ENCODE peak calls at places on chromosomes 11 and 22, in nine cellular contexts. X, Q, N, O, K, I, B, F and M are unnamed samples.

GRCh38 chr11:113690619-113691569 is 15.2 kb downstream of the TMPRSS5 start:
- DNase-seq in X (peak; percentile 76), Q (no peak), N (peak; percentile 76), O (no peak), K (peak; percentile 78), I (peak; percentile 88), B (peak; percentile 53), F (peak; percentile 68), M (peak; percentile 51)

GRCh38 chr22:44972363-44973083 is 37.3 kb downstream of the PHF21B start:
- DNase-seq in X (no peak), Q (no peak), N (no peak), O (no peak), K (no peak), I (no peak), B (no peak), F (no peak), M (no peak)

GRCh38 chr22:19179472-19180048 is 1.0 kb upstream of the SLC25A1 start:
- DNase-seq in X (peak; percentile 57), Q (no peak), N (peak; percentile 88), O (no peak), K (peak; percentile 92), I (peak; percentile 90), B (peak; percentile 82), F (peak; percentile 83), M (peak; percentile 71)

GRCh38 chr11:67303132-67303988 is at the start of gene SSH3:
- DNase-seq in X (peak; percentile 42), Q (no peak), N (peak; percentile 84), O (peak; percentile 92), K (peak; percentile 91), I (peak; percentile 94), B (peak; percentile 82), F (peak; percentile 92), M (peak; percentile 49)

GRCh38 chr11:100586346-100587101 is 100.6 kb upstream of the ARHGAP42 start:
- DNase-seq in X (no peak), Q (no peak), N (no peak), O (no peak), K (no peak), I (no peak), B (no peak), F (no peak), M (no peak)

GRCh38 chr11:2816517-2816916 is 69.1 kb downstream of the CDKN1C start:
- DNase-seq in X (no peak), Q (no peak), N (no peak), O (no peak), K (no peak), I (no peak), B (no peak), F (peak; percentile 16), M (no peak)

GRCh38 chr11:10087186-10087585 is 206.8 kb downstream of the SBF2 start:
- DNase-seq in X (no peak), Q (no peak), N (no peak), O (no peak), K (no peak), I (no peak), B (no peak), F (no peak), M (no peak)

GRCh38 chr22:46070215-46070721 is 80.1 kb upstream of the PPARA start:
- DNase-seq in X (no peak), Q (no peak), N (peak; percentile 58), O (peak; percentile 94), K (peak; percentile 53), I (peak; percentile 96), B (peak; percentile 82), F (peak; percentile 84), M (no peak)

GRCh38 chr22:19890502-19891349 is 36.1 kb upstream of the GNB1L start:
- DNase-seq in X (no peak), Q (no peak), N (no peak), O (no peak), K (no peak), I (peak; percentile 67), B (no peak), F (no peak), M (no peak)

GRCh38 chr22:37079668-37080171 is 28.2 kb downstream of the KCTD17 start:
- DNase-seq in X (no peak), Q (no peak), N (no peak), O (no peak), K (no peak), I (no peak), B (no peak), F (peak; percentile 58), M (no peak)

GRCh38 chr11:124928942-124929663 is 6.7 kb downstream of the HEPACAM start:
- DNase-seq in X (no peak), Q (no peak), N (no peak), O (no peak), K (no peak), I (no peak), B (no peak), F (no peak), M (no peak)

DNA sequence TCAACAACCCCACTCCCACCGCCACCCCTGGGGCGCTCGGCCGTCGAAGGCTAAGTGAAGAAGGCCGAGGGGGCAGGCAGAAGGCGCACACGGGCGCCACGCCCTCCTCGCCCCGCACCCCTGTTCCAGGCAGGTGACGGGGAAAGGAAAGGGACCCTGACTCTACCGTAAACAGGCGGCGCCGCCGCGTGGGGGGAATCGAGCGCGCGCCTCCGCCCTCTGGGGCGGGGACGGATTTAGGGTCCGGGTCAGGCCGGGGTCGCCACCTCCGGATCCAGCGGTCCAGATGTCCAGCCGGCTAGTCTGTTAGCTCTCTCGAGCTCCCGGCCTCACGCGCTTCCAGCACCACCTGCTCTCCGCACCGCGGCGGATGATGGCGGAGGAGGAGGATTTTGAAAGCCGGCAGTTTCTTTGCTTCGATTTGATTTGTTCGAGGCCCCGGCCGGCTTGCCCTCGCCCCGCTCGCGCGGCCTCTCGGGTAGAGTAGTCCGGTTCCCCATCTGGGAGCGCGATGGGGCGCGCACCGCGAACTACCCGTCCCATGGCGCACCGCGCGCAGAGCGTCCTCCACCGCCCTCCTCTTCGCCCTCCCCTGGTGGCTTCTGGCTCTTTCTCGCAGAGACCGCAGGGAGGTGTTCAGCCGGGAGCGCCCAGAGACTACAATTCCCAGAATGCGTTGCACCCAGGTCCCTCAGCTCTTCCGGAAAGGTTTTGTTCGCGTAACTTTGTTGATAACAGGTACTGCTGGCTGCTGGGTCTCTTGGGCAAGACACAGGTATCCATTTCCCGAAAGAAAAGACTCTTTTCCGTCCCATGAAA is at the start of gene RANGAP1:
- DNase-seq in X (peak; percentile 96), Q (peak; percentile 97), N (peak; percentile 99), O (peak; percentile 98), K (peak; percentile 99), I (peak; percentile 99), B (peak; percentile 99), F (peak; percentile 99), M (peak; percentile 98)
- TF ChIP-seq CTCF in X (no peak), Q (no peak), N (no peak), O (no peak), K (no peak), I (no peak), B (peak; percentile 27), F (peak; percentile 39), M (no peak)

GRCh38 chr11:69190796-69191536 is 35.2 kb downstream of the SMIM38 start:
- DNase-seq in X (no peak), Q (no peak), N (no peak), O (no peak), K (no peak), I (no peak), B (no peak), F (no peak), M (no peak)

GRCh38 chr11:69183613-69184012 is 27.9 kb downstream of the SMIM38 start:
- DNase-seq in X (no peak), Q (no peak), N (no peak), O (no peak), K (no peak), I (no peak), B (no peak), F (no peak), M (no peak)

GRCh38 chr11:69187540-69188065 is 31.9 kb downstream of the SMIM38 start:
- DNase-seq in X (no peak), Q (no peak), N (no peak), O (no peak), K (no peak), I (no peak), B (no peak), F (no peak), M (no peak)

GRCh38 chr11:69189059-69189458 is 33.3 kb downstream of the SMIM38 start:
- DNase-seq in X (no peak), Q (no peak), N (no peak), O (no peak), K (no peak), I (no peak), B (no peak), F (no peak), M (no peak)

DNA sequence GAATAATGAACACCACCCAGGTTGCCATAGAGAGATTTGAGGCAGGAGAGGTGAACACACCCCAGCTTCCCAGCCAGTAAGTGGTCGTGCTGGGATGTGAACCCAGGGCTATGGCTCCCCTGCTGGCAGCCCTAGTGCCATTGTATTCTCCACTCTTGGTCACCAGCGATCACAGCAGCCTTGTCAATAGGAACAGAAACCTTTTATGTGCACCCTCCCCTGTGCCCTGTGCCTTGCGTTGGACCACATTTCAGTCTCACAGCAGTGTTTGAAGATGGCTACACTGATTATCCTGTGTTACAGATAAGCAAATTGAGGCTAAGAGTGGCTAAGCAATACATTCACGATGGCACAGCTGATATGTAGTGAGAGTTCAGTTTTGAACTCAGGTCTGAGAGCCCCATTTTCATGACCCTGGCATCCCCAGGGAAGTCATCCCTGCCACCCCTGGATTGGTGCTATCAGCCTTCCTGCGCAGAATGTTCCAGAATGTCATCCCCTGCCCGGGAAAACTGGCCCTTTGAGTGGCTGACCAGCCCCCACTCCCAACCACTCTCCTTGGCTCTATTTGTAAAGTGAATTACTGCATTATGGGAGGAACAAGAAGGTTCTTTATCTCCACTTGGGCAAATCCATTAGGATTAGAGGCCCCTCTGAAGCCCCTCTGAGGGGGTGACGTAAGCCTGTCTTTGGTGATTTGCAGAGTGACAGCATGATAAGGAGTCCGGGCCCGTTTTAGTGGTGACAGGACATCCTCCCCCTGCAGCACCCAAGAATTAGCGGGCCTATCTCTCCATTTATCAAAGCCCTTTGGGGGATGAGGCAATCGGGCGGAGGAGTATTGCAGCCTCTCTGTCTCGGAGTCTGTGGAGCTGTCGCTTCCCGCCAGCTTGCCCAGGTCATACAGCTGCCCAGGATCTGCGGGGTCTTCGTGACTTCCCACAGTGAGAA is 30.9 kb downstream of the SMIM38 start:
- DNase-seq in X (no peak), Q (no peak), N (no peak), O (no peak), K (no peak), I (no peak), B (no peak), F (no peak), M (no peak)
- TF ChIP-seq CTCF in X (no peak), Q (no peak), N (peak; percentile 22), O (no peak), K (no peak), I (no peak), B (no peak), F (no peak), M (no peak)

DNA sequence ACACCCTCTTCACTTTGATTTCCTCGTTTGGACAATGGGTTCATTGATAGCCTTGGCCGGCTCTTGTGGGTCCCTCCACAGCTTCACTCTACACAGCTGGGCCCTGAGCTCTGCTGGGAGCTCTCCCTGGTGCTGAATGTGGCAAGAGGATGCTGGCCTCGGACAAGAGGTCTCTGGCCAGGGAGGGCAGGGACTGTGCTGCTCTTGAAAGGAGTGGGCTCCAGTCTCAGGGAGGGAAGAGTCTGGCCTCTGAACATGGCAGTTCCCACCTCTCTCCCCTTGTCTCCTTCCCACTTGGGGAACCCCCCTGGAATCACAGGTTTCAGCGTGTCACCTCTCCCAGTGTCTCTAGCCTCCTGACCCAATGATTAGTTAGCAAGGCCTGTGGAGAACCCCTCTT is 3.0 kb upstream of the CABP7 start:
- DNase-seq in X (peak; percentile 24), Q (no peak), N (peak; percentile 88), O (no peak), K (peak; percentile 88), I (no peak), B (peak; percentile 54), F (peak; percentile 67), M (peak; percentile 91)
- TF ChIP-seq CTCF in X (no peak), Q (no peak), N (no peak), O (no peak), K (no peak), I (no peak), B (no peak), F (no peak), M (no peak)

GRCh38 chr22:43625242-43625641 is 186.9 kb downstream of the EFCAB6 start:
- DNase-seq in X (peak; percentile 29), Q (no peak), N (no peak), O (no peak), K (no peak), I (no peak), B (no peak), F (no peak), M (no peak)
- TF ChIP-seq CTCF in X (no peak), Q (no peak), N (no peak), O (no peak), K (no peak), I (no peak), B (no peak), F (no peak), M (no peak)